ENCODE peak calls at places on chromosomes 5 and 9, in eight cellular contexts. One of them, this sample, is unnamed.
A peak's percentile ranks its signal among the peaks of the same experiment; 100 is the strongest.

GRCh38 chr9:935348-935965 is 41.0 kb upstream of the DMRT3 start:
- DNase-seq in neuronal stem cell: no peak
- DNase-seq in PC-3: peak; percentile 46
- DNase-seq in GM23248: peak; percentile 41
- DNase-seq in kidney: no peak
- DNase-seq in SK-N-SH: peak; percentile 10
- DNase-seq in mammary epithelial cell: peak; percentile 17
- DNase-seq in K562: no peak
- DNase-seq in this sample: no peak

GRCh38 chr5:116576043-116576713 is 1.6 kb upstream of the SEMA6A start:
- DNase-seq in kidney: peak; percentile 85
- DNase-seq in SK-N-SH: peak; percentile 94
- DNase-seq in mammary epithelial cell: peak; percentile 58
- DNase-seq in K562: peak; percentile 48
- DNase-seq in GM23248: peak; percentile 63
- DNase-seq in neuronal stem cell: peak; percentile 90
- DNase-seq in PC-3: peak; percentile 52
- DNase-seq in this sample: peak; percentile 96

GRCh38 chr5:171785517-171785916 is at the start of gene SMIM23:
- DNase-seq in GM23248: no peak
- DNase-seq in PC-3: no peak
- DNase-seq in mammary epithelial cell: no peak
- DNase-seq in kidney: no peak
- DNase-seq in SK-N-SH: no peak
- DNase-seq in neuronal stem cell: no peak
- DNase-seq in K562: no peak
- DNase-seq in this sample: no peak

GRCh38 chr5:159417170-159417569 is 86.9 kb upstream of the IL12B start:
- DNase-seq in K562: no peak
- DNase-seq in mammary epithelial cell: no peak
- DNase-seq in GM23248: no peak
- DNase-seq in PC-3: no peak
- DNase-seq in kidney: no peak
- DNase-seq in neuronal stem cell: no peak
- DNase-seq in SK-N-SH: no peak
- DNase-seq in this sample: no peak

GRCh38 chr9:69175488-69175872 is 1.4 kb downstream of the TJP2 start:
- DNase-seq in PC-3: no peak
- DNase-seq in kidney: no peak
- DNase-seq in SK-N-SH: no peak
- DNase-seq in GM23248: peak; percentile 82
- DNase-seq in neuronal stem cell: no peak
- DNase-seq in K562: no peak
- DNase-seq in mammary epithelial cell: no peak
- DNase-seq in this sample: no peak

GRCh38 chr9:106892632-106893031 is 29.7 kb downstream of the ZNF462 start:
- DNase-seq in K562: no peak
- DNase-seq in neuronal stem cell: peak; percentile 47
- DNase-seq in PC-3: peak; percentile 97
- DNase-seq in kidney: peak; percentile 86
- DNase-seq in SK-N-SH: peak; percentile 48
- DNase-seq in mammary epithelial cell: peak; percentile 95
- DNase-seq in GM23248: peak; percentile 96
- DNase-seq in this sample: peak; percentile 92

GRCh38 chr5:181056431-181056830 is 16.4 kb downstream of the BTNL9 start:
- DNase-seq in GM23248: no peak
- DNase-seq in PC-3: no peak
- DNase-seq in neuronal stem cell: no peak
- DNase-seq in mammary epithelial cell: no peak
- DNase-seq in K562: no peak
- DNase-seq in SK-N-SH: no peak
- DNase-seq in kidney: no peak
- DNase-seq in this sample: no peak

GRCh38 chr5:108953940-108954339 is 206.2 kb downstream of the FER start:
- DNase-seq in GM23248: no peak
- DNase-seq in PC-3: no peak
- DNase-seq in mammary epithelial cell: no peak
- DNase-seq in kidney: no peak
- DNase-seq in K562: peak; percentile 68
- DNase-seq in neuronal stem cell: no peak
- DNase-seq in SK-N-SH: no peak
- DNase-seq in this sample: no peak

GRCh38 chr5:145834554-145834916 is 607 bp downstream of the PRELID2 start:
- DNase-seq in mammary epithelial cell: no peak
- DNase-seq in SK-N-SH: no peak
- DNase-seq in PC-3: no peak
- DNase-seq in GM23248: no peak
- DNase-seq in neuronal stem cell: no peak
- DNase-seq in kidney: no peak
- DNase-seq in K562: peak; percentile 40
- DNase-seq in this sample: no peak

GRCh38 chr9:77014597-77015263 is 4.7 kb upstream of the FOXB2 start:
- DNase-seq in neuronal stem cell: peak; percentile 26
- DNase-seq in PC-3: no peak
- DNase-seq in SK-N-SH: no peak
- DNase-seq in GM23248: peak; percentile 26
- DNase-seq in K562: no peak
- DNase-seq in kidney: no peak
- DNase-seq in mammary epithelial cell: no peak
- DNase-seq in this sample: peak; percentile 81

GRCh38 chr9:8297047-8297446 is 497.5 kb upstream of the DMAC1 start:
- DNase-seq in neuronal stem cell: no peak
- DNase-seq in kidney: no peak
- DNase-seq in K562: no peak
- DNase-seq in SK-N-SH: no peak
- DNase-seq in PC-3: no peak
- DNase-seq in mammary epithelial cell: no peak
- DNase-seq in GM23248: no peak
- DNase-seq in this sample: no peak
- H3K9me3 ChIP-seq in neuronal stem cell: no peaks in the 10 kb centered on the region
- H3K9me3 ChIP-seq in kidney: no peaks in the 10 kb centered on the region
- H3K9me3 ChIP-seq in K562: no peaks in the 10 kb centered on the region
- H3K9me3 ChIP-seq in SK-N-SH: no peaks in the 10 kb centered on the region
- H3K9me3 ChIP-seq in PC-3: peaks cover 4% of the 10 kb centered on the region
- H3K9me3 ChIP-seq in mammary epithelial cell: peaks cover 11% of the 10 kb centered on the region
- H3K9me3 ChIP-seq in GM23248: no peaks in the 10 kb centered on the region
- H3K9me3 ChIP-seq in this sample: no peaks in the 10 kb centered on the region

DNA sequence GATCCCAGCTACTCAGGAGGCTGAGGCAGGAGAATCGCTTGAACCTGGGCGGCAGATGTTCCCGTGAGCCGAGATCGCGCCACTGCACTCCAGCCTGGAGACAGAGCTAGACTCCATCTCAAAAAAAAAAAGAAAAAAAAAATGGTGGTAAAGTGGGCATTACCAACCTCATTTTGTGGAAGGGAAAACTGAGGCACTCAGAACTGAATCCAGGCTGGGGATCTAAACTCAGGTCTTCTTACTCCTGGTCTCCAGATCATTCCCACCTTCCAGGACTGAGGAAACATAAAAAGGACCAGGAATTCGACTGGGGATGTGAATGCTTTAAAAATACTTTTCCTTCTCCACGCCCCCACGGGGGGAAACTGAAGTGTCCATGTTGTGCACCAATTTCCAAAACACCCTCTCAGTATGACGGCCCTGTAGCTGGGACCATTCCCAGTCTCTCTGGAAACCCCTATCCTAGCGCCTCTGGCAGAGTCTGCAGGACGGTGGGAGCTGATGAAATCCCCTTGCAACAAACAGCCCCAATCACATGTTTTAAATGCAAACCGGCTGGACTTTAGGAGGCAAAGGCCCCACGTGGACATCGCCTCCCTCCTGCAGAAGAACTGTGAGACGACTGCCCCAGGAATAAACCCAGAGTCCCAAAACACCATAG is 8.9 kb upstream of the AKNA start:
- DNase-seq in SK-N-SH: no peak
- DNase-seq in kidney: no peak
- DNase-seq in neuronal stem cell: no peak
- DNase-seq in mammary epithelial cell: no peak
- DNase-seq in GM23248: peak; percentile 83
- DNase-seq in K562: peak; percentile 56
- DNase-seq in PC-3: no peak
- DNase-seq in this sample: no peak
- H3K9ac ChIP-seq in SK-N-SH: no peak overlapping the region
- H3K9ac ChIP-seq in kidney: no peak overlapping the region
- H3K9ac ChIP-seq in neuronal stem cell: no peak overlapping the region
- H3K9ac ChIP-seq in mammary epithelial cell: no peak overlapping the region
- H3K9ac ChIP-seq in GM23248: peak overlapping the region; percentile 77
- H3K9ac ChIP-seq in K562: peak overlapping the region; percentile 73
- H3K9ac ChIP-seq in PC-3: no peak overlapping the region
- H3K9ac ChIP-seq in this sample: no peak overlapping the region

GRCh38 chr5:150945501-150945900 is 40.7 kb upstream of the ZNF300 start:
- DNase-seq in PC-3: no peak
- DNase-seq in mammary epithelial cell: peak; percentile 6
- DNase-seq in GM23248: peak; percentile 16
- DNase-seq in SK-N-SH: no peak
- DNase-seq in neuronal stem cell: no peak
- DNase-seq in kidney: no peak
- DNase-seq in K562: no peak
- DNase-seq in this sample: no peak

GRCh38 chr5:150948539-150948938 is 43.8 kb upstream of the ZNF300 start:
- DNase-seq in PC-3: no peak
- DNase-seq in neuronal stem cell: no peak
- DNase-seq in K562: no peak
- DNase-seq in SK-N-SH: no peak
- DNase-seq in GM23248: no peak
- DNase-seq in kidney: no peak
- DNase-seq in mammary epithelial cell: no peak
- DNase-seq in this sample: no peak

GRCh38 chr5:150946351-150946905 is 41.6 kb upstream of the ZNF300 start:
- DNase-seq in GM23248: peak; percentile 37
- DNase-seq in neuronal stem cell: no peak
- DNase-seq in kidney: peak; percentile 93
- DNase-seq in mammary epithelial cell: no peak
- DNase-seq in K562: peak; percentile 80
- DNase-seq in SK-N-SH: peak; percentile 62
- DNase-seq in PC-3: no peak
- DNase-seq in this sample: no peak

GRCh38 chr5:150945947-150946346 is 41.2 kb upstream of the ZNF300 start:
- DNase-seq in neuronal stem cell: no peak
- DNase-seq in GM23248: no peak
- DNase-seq in PC-3: no peak
- DNase-seq in K562: peak; percentile 6
- DNase-seq in kidney: no peak
- DNase-seq in mammary epithelial cell: no peak
- DNase-seq in SK-N-SH: peak; percentile 14
- DNase-seq in this sample: no peak
- H3K9me3 ChIP-seq in neuronal stem cell: peaks cover 11% of the 10 kb centered on the region
- H3K9me3 ChIP-seq in GM23248: peaks cover 7% of the 10 kb centered on the region
- H3K9me3 ChIP-seq in PC-3: peaks cover 76% of the 10 kb centered on the region
- H3K9me3 ChIP-seq in K562: peaks cover 13% of the 10 kb centered on the region
- H3K9me3 ChIP-seq in kidney: peaks cover 92% of the 10 kb centered on the region
- H3K9me3 ChIP-seq in mammary epithelial cell: peaks cover 38% of the 10 kb centered on the region
- H3K9me3 ChIP-seq in SK-N-SH: peaks cover 4% of the 10 kb centered on the region
- H3K9me3 ChIP-seq in this sample: peaks cover 71% of the 10 kb centered on the region

DNA sequence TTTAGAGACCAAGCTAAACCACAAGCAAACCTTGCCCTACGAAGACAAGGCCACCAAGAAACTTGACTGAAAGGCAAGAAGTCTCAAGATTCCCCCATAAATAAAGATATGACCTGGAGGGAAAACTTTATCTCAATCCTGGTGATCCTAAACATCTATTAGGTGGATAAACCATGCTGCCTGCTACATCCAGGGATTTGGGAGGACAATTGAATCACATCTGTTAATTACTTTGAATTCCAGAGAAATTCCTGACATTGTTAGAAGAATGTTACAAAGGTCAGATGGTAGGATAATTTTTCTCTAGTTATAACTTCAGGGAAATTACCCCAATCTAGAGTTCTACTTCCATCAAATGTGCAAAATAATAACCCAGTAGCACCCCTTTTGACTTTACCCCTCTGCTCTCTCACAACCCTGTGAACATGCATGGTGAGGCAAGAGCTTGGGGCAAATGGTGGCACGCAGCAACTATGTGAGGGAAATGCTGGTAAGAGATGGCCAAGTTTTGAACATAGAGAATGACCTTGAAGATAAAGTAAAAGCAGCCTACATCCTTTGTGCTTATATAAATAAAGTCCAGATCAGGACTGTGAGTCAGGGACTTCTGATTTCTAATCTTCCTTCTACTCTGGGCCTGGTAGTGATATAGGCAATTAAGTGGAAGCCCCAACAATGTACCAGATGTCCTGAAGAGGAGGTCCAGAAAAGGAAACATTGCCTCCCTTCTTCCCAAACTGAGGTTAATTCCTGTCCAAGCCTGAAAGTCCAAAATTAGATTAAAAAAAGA is 57.1 kb upstream of the PTGER4 start:
- DNase-seq in mammary epithelial cell: no peak
- DNase-seq in K562: no peak
- DNase-seq in kidney: no peak
- DNase-seq in PC-3: no peak
- DNase-seq in neuronal stem cell: no peak
- DNase-seq in GM23248: no peak
- DNase-seq in SK-N-SH: no peak
- DNase-seq in this sample: no peak
- H3K9ac ChIP-seq in mammary epithelial cell: no peak overlapping the region
- H3K9ac ChIP-seq in K562: no peak overlapping the region
- H3K9ac ChIP-seq in kidney: no peak overlapping the region
- H3K9ac ChIP-seq in PC-3: no peak overlapping the region
- H3K9ac ChIP-seq in neuronal stem cell: no peak overlapping the region
- H3K9ac ChIP-seq in GM23248: no peak overlapping the region
- H3K9ac ChIP-seq in SK-N-SH: no peak overlapping the region
- H3K9ac ChIP-seq in this sample: no peak overlapping the region

DNA sequence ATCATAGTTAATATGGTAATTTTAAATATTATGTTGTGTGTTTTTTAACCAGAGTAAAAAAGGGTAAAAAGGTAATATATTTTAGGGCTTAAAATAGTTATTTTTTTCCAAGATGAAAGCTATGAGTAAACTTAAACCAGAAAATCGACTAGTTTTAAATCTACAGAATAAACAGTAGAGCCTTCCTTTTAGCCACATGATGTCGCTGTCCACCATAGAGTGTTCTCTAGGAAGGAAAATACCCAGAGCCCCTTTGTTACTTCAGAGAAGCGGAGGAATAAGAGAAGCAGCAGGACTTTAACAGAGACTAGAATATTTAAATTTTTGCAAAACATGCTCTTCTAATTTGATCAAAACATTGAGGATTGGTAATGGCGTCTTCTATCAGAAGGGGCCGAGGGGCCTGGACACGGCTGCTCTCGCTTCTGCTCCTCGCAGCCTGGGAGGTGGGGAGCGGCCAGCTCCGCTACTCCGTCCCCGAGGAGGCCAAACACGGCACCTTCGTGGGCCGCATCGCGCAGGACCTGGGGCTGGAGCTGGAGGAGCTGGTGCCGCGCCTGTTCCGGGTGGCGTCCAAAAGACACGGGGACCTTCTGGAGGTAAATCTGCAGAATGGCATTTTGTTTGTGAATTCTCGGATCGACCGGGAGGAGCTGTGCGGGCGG is at the start of gene PCDHA2:
- DNase-seq in mammary epithelial cell: no peak
- DNase-seq in SK-N-SH: no peak
- DNase-seq in PC-3: no peak
- DNase-seq in GM23248: peak; percentile 19
- DNase-seq in neuronal stem cell: no peak
- DNase-seq in K562: peak; percentile 6
- DNase-seq in kidney: no peak
- DNase-seq in this sample: peak; percentile 63
- H3K9me3 ChIP-seq in mammary epithelial cell: peaks cover 18% of the 10 kb centered on the region
- H3K9me3 ChIP-seq in SK-N-SH: peaks cover 15% of the 10 kb centered on the region
- H3K9me3 ChIP-seq in PC-3: peaks cover 10% of the 10 kb centered on the region
- H3K9me3 ChIP-seq in GM23248: no peaks in the 10 kb centered on the region
- H3K9me3 ChIP-seq in neuronal stem cell: peaks cover 41% of the 10 kb centered on the region
- H3K9me3 ChIP-seq in K562: no peaks in the 10 kb centered on the region
- H3K9me3 ChIP-seq in kidney: peaks cover 20% of the 10 kb centered on the region
- H3K9me3 ChIP-seq in this sample: peaks cover 7% of the 10 kb centered on the region

This sample was measured in endodermal cell.